ENCODE peak calls at places on chromosome 17, in six cellular contexts. F is esophagus squamous epithelium, M is HCT116, J is uterus, B is transverse colon, W is esophagus muscularis mucosa. E is an unnamed sample.

GRCh38 chr17:15392326-15392739 is 50.9 kb upstream of the TEKT3 start:
- DNase-seq in J (peak; percentile 31), M (no peak), W (no peak), F (no peak), B (no peak), E (no peak)

GRCh38 chr17:75706042-75706728 is 15.1 kb upstream of the ITGB4 start:
- DNase-seq in B (no peak), J (no peak), M (no peak), F (no peak), W (no peak), E (no peak)

GRCh38 chr17:33385133-33385532 is 92.0 kb upstream of the ASIC2 start:
- DNase-seq in B (no peak), W (no peak), M (no peak), J (no peak), F (no peak), E (no peak)

GRCh38 chr17:32281011-32281451 is 15.4 kb downstream of the RHBDL3 start:
- DNase-seq in J (no peak), W (no peak), F (no peak), M (no peak), B (no peak), E (peak; percentile 12)

GRCh38 chr17:66727634-66728570 is 107.0 kb upstream of the CACNG5 start:
- DNase-seq in B (peak; percentile 57), F (no peak), J (peak; percentile 42), W (no peak), M (peak; percentile 34), E (peak; percentile 84)

GRCh38 chr17:40360091-40360490 is 4.4 kb downstream of the GJD3 start:
- DNase-seq in J (no peak), W (no peak), M (no peak), F (no peak), B (no peak), E (no peak)

GRCh38 chr17:57110579-57111367 is 25.7 kb downstream of the AKAP1 start:
- DNase-seq in F (no peak), M (no peak), J (no peak), B (no peak), W (no peak), E (no peak)

GRCh38 chr17:56141046-56141839 is 12.0 kb upstream of the ANKFN1 start:
- DNase-seq in B (no peak), W (no peak), M (no peak), F (no peak), J (no peak), E (no peak)

GRCh38 chr17:31469959-31470358 is 78.5 kb downstream of the RAB11FIP4 start:
- DNase-seq in M (no peak), B (no peak), W (no peak), F (no peak), J (no peak), E (no peak)

GRCh38 chr17:72388765-72389473 is 268.1 kb downstream of the SOX9 start:
- DNase-seq in W (no peak), J (no peak), F (no peak), B (no peak), M (peak; percentile 83), E (no peak)

GRCh38 chr17:74746922-74747321 is 1.5 kb upstream of the NHERF1 start:
- DNase-seq in B (no peak), W (no peak), J (no peak), F (no peak), M (no peak), E (no peak)

GRCh38 chr17:17849863-17850373 is 13.1 kb upstream of the SREBF1 start:
- DNase-seq in M (no peak), F (no peak), B (peak; percentile 55), W (no peak), J (peak; percentile 63), E (peak; percentile 66)
- TF ChIP-seq POLR2A in M (no peak), F (no peak), B (no peak), W (no peak), J (no peak), E (no peak)

DNA sequence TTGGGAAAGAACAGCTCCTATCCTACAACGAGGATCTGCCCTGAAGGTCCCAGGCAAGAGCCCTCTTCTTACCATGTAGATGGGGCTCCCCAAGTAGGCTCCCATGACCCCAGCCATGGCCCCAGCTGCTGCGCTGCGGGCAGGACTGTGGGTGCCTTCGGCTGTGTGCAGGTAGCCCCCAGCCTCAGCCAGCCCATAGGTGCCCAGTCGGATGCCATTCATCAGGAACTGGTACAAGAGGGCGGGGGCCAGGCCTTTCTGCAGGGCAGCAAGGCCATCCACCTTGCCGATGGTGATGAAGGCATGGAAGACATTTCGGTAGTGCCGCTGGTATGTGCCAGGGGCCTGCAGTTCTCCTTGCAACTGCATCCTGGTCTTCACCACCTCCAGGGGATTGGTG is 839 bp downstream of the SLC25A35 start:
- DNase-seq in W (no peak), B (no peak), J (no peak), M (no peak), F (no peak), E (no peak)
- H3K4me3 ChIP-seq in W (no peak overlapping the region), B (no peak overlapping the region), J (no peak overlapping the region), M (peak overlapping the region; percentile 65), F (no peak overlapping the region), E (no peak overlapping the region)

GRCh38 chr17:78146471-78146869 is 285 bp downstream of the C17orf99 start:
- DNase-seq in B (peak; percentile 12), W (no peak), M (no peak), J (no peak), F (no peak), E (no peak)
- H3K27ac ChIP-seq in B (peak overlapping the region; percentile 91), W (no peak overlapping the region), M (no peak overlapping the region), J (no peak overlapping the region), F (no peak overlapping the region), E (no peak overlapping the region)

GRCh38 chr17:29176500-29177351 is 3.5 kb downstream of the MYO18A start:
- DNase-seq in B (peak; percentile 82), M (no peak), F (no peak), W (no peak), J (peak; percentile 59), E (peak; percentile 86)
- TF ChIP-seq POLR2A in B (peak; percentile 68), M (no peak), F (peak; percentile 62), W (no peak), J (no peak), E (peak; percentile 62)

GRCh38 chr17:38418693-38419507 is 9.4 kb upstream of the ARHGAP23 start:
- DNase-seq in B (no peak), W (no peak), M (no peak), F (no peak), J (no peak), E (no peak)
- H3K4me3 ChIP-seq in B (peak overlapping the region; percentile 43), W (peak overlapping the region; percentile 52), M (no peak overlapping the region), F (peak overlapping the region; percentile 64), J (peak overlapping the region; percentile 15), E (no peak overlapping the region)

GRCh38 chr17:82242977-82243647 is 14.3 kb downstream of the SLC16A3 start:
- DNase-seq in M (no peak), F (no peak), W (no peak), J (peak; percentile 92), B (peak; percentile 65), E (peak; percentile 93)
- H3K27ac ChIP-seq in M (peak overlapping the region; percentile 57), F (peak overlapping the region; percentile 47), W (peak overlapping the region; percentile 81), J (peak overlapping the region; percentile 86), B (peak overlapping the region; percentile 78), E (peak overlapping the region; percentile 77)

GRCh38 chr17:48259710-48260291 is 152.2 kb downstream of the SNX11 start:
- DNase-seq in F (no peak), W (no peak), M (no peak), J (no peak), B (no peak), E (no peak)

GRCh38 chr17:48261297-48261880 is 153.8 kb downstream of the SNX11 start:
- DNase-seq in M (peak; percentile 81), J (no peak), F (no peak), W (no peak), B (peak; percentile 30), E (no peak)

GRCh38 chr17:48258317-48258716 is 150.8 kb downstream of the SNX11 start:
- DNase-seq in M (no peak), F (no peak), J (no peak), B (no peak), W (no peak), E (no peak)

DNA sequence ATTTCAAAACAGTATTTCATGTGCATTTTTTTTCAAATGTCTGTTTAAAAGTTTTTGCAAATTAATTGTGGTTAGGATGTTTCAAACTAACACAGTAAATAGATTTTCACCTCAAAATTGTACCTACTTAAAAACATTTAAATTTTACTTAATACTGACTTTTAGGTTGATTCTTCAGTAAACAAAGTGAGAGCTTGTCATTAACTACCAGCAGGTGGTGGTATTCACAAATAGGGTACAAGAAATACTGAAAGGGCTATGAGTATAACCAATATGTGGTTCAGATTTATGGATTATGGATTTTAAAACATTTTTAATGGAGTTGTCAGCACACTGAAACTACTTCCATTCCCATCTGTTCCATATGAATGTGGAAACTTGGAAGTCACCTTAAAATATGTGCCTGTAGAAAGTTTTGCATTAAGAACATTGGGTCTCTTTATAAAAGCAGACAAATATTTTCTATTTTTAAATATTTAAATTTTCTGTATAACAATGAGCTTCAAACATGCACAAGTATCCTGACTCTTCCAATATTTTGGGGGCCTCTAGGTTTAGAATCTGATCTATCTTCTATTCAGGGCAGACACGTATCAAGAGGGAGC is 155.5 kb downstream of the SNX11 start:
- DNase-seq in J (no peak), F (no peak), B (no peak), W (no peak), M (no peak), E (no peak)
- TF ChIP-seq POLR2A in J (no peak), F (no peak), B (no peak), W (no peak), M (no peak), E (no peak)

E was measured in thyroid gland.